ENCODE peak calls at places on chromosomes 3 and 15, in nine cellular contexts. U is K562, S is endothelial cell of umbilical vein, F is prostate gland, X is Peyer's patch, W is HCT116, L is IMR-90, A is adrenal gland, K is ovary. R is an unnamed sample. For H3K4me1, the result is how much of the 10 kb centered on the place peaks cover.

GRCh38 chr15:94105760-94106159 is 125.6 kb upstream of the MCTP2 start:
- DNase-seq in U (no peak), S (no peak), F (peak), X (no peak), W (no peak), L (no peak), A (no peak), K (no peak), R (no peak)

GRCh38 chr3:172939651-172940293 is 189.2 kb downstream of the ECT2 start:
- DNase-seq in U (no peak), S (peak), F (no peak), X (no peak), W (no peak), L (no peak), A (no peak), K (no peak), R (no peak)

GRCh38 chr3:24972491-24972890 is 455.6 kb upstream of the RARB start:
- DNase-seq in U (no peak), S (no peak), F (no peak), X (no peak), W (no peak), L (no peak), A (no peak), K (no peak), R (no peak)

GRCh38 chr3:120433662-120434331 is 17.0 kb downstream of the FSTL1 start:
- DNase-seq in U (no peak), S (no peak), F (no peak), X (no peak), W (no peak), L (no peak), A (no peak), K (no peak), R (peak)

GRCh38 chr15:61118885-61119284 is 110.2 kb downstream of the RORA start:
- DNase-seq in U (peak), S (no peak), F (no peak), X (no peak), W (no peak), L (no peak), A (no peak), K (no peak), R (no peak)

GRCh38 chr3:124780356-124780755 is 50.1 kb downstream of the UMPS start:
- DNase-seq in U (no peak), S (no peak), F (peak), X (peak), W (no peak), L (peak), A (no peak), K (peak), R (no peak)

GRCh38 chr3:183046883-183047282 is 52.4 kb downstream of the MCCC1 start:
- DNase-seq in U (no peak), S (no peak), F (no peak), X (no peak), W (no peak), L (no peak), A (no peak), K (no peak), R (no peak)

GRCh38 chr3:194206375-194206774 is 70.4 kb downstream of the HES1 start:
- DNase-seq in U (no peak), S (peak), F (peak), X (peak), W (no peak), L (peak), A (peak), K (peak), R (no peak)

GRCh38 chr15:69523010-69524001 is 70.7 kb downstream of the RPLP1 start:
- DNase-seq in U (peak), S (peak), F (peak), X (peak), W (peak), L (peak), A (peak), K (peak), R (no peak)

GRCh38 chr3:127214990-127215389 is 22.1 kb downstream of the PRR23E start:
- DNase-seq in U (no peak), S (no peak), F (no peak), X (no peak), W (no peak), L (no peak), A (no peak), K (no peak), R (no peak)

GRCh38 chr3:141530133-141530768 is 43.4 kb downstream of the RASA2 start:
- DNase-seq in U (no peak), S (peak), F (no peak), X (peak), W (no peak), L (peak), A (no peak), K (no peak), R (no peak)

GRCh38 chr3:119395923-119396358 is 67.5 kb downstream of the TMEM39A start:
- DNase-seq in U (no peak), S (no peak), F (no peak), X (no peak), W (no peak), L (no peak), A (no peak), K (no peak), R (no peak)

GRCh38 chr15:101027273-101027901 is 108.2 kb downstream of the LRRK1 start:
- DNase-seq in U (no peak), S (no peak), F (peak), X (peak), W (no peak), L (no peak), A (no peak), K (peak), R (peak)

GRCh38 chr3:196274585-196274984 is 12.9 kb downstream of the PCYT1A start:
- DNase-seq in U (peak), S (no peak), F (no peak), X (no peak), W (no peak), L (peak), A (no peak), K (no peak), R (no peak)

GRCh38 chr3:84074767-84075166 is 884.0 kb upstream of the CADM2 start:
- DNase-seq in U (no peak), S (no peak), F (no peak), X (no peak), W (no peak), L (no peak), A (no peak), K (no peak), R (no peak)

GRCh38 chr15:94924057-94924456 is 692.7 kb downstream of the MCTP2 start:
- DNase-seq in U (no peak), S (no peak), F (no peak), X (no peak), W (no peak), L (no peak), A (no peak), K (no peak), R (no peak)

GRCh38 chr15:27222479-27222878 is 251.5 kb downstream of the GABRG3 start:
- DNase-seq in U (no peak), S (no peak), F (no peak), X (no peak), W (no peak), L (no peak), A (no peak), K (no peak), R (no peak)

GRCh38 chr15:25844981-25845680 is 18.0 kb downstream of the ATP10A start:
- DNase-seq in U (no peak), S (no peak), F (no peak), X (no peak), W (no peak), L (no peak), A (no peak), K (no peak), R (no peak)

GRCh38 chr3:66666362-66666761 is 165.5 kb upstream of the LRIG1 start:
- DNase-seq in U (no peak), S (no peak), F (no peak), X (no peak), W (no peak), L (no peak), A (no peak), K (no peak), R (no peak)

GRCh38 chr3:44326515-44326914 is 12.1 kb upstream of the TCAIM start:
- DNase-seq in U (no peak), S (no peak), F (no peak), X (no peak), W (no peak), L (no peak), A (no peak), K (no peak), R (no peak)

GRCh38 chr3:59167756-59168155 is 117.9 kb upstream of the CFAP20DC start:
- DNase-seq in U (no peak), S (no peak), F (no peak), X (no peak), W (no peak), L (no peak), A (no peak), K (no peak), R (no peak)

GRCh38 chr15:35206060-35206675 is 121.1 kb upstream of the NANOGP8 start:
- DNase-seq in U (peak), S (peak), F (no peak), X (no peak), W (peak), L (peak), A (no peak), K (no peak), R (no peak)
- TF ChIP-seq CTCF in U (peak), S (peak), F (no peak), X (peak), W (no peak), L (peak), A (no peak), K (no peak), R (no peak)

GRCh38 chr15:49492151-49492550 is 69.1 kb downstream of the FGF7 start:
- DNase-seq in U (no peak), S (no peak), F (no peak), X (no peak), W (no peak), L (no peak), A (no peak), K (no peak), R (no peak)
- H3K4me1 ChIP-seq in U (under half), S (under half), F (under half), X (under half), W (under half), L (under half), A (under half), K (under half), R (under half)

DNA sequence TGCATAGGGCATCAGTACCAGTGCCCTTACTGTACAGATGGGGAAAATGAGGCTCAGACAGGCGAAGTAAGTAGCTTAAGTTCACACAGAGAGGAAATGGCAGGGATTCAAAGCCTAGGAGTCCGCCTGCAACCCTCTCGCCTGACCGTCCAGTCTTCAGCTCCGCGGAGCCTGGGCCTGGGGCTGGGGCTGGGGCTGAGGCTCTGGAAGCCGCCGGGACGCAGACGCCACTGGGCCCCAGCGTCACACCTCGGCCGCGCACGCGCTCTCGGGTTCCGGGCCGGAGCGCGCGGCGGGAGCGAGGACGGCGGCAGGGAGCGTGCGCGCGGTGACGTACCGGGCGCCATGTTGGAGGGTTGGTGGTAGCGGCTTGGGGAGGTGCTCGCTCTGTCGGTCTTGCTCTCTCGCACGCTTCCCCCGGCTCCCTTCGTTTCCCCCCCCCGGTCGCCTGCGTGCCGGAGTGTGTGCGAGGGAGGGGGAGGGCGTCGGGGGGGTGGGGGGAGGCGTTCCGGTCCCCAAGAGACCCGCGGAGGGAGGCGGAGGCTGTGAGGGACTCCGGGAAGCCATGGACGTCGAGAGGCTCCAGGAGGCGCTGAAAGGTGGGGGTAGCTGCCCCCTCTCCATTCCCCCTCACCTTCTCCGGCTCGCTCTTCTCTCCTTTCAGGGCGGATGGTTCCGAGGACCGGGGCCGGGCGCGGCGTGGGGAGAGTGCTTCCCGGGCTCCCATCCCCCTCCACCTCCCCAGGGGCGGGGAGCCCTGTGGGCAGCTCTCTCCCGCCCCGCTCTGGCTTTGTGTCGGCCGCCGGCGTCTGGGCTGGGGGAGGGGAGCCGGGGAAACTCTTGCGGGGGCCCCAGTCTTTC is at the start of gene PPP4R2:
- DNase-seq in U (peak), S (peak), F (peak), X (peak), W (peak), L (peak), A (peak), K (peak), R (peak)
- TF ChIP-seq POLR2A in U (peak), S (peak), F (peak), X (peak), W (peak), L (peak), A (peak), K (peak), R (peak)

DNA sequence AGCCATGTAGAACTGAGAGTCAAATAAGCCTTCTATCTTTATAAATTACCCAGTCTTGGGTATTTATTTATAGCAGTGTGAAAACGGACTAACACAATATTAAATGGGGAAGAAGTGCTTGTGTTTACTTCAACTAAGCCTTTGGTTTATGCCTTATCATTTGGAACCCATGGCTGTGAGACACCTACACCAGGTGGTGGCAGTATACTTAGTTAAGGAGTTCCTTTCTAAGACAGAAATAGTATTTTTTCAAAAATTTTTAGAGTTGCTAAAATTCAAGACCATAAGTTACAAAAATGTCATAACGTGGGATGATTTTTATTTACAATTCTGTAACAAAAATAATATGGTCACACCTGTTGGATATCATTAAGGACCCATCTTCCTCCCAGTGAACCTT is 354.5 kb upstream of the SOX14 start:
- DNase-seq in U (no peak), S (no peak), F (no peak), X (no peak), W (no peak), L (no peak), A (no peak), K (no peak), R (no peak)
- TF ChIP-seq CTCF in U (no peak), S (no peak), F (no peak), X (no peak), W (peak), L (no peak), A (no peak), K (no peak), R (no peak)

GRCh38 chr3:18405141-18405540 is 20.0 kb downstream of the SATB1 start:
- DNase-seq in U (no peak), S (no peak), F (no peak), X (no peak), W (no peak), L (no peak), A (no peak), K (no peak), R (no peak)
- H3K4me1 ChIP-seq in U (under half), S (under half), F (under half), X (under half), W (under half), L (under half), A (under half), K (under half), R (under half)